ENCODE peak calls at places on chromosomes 12 and 14, in nine cellular contexts. One of them, this sample, is unnamed.

GRCh38 chr12:125133616-125134015 is 68.4 kb downstream of the AACS start:
- DNase-seq in NCI-H2107: no peak
- DNase-seq in NCI-H1694: no peak
- DNase-seq in WTC11: no peak
- DNase-seq in stimulated activated naive CD4-positive, alpha-beta T cell: no peak
- DNase-seq in GF-D8: no peak
- DNase-seq in mesenchymal stem cell: no peak
- DNase-seq in anterior cingulate cortex: no peak
- DNase-seq in HEK293T: no peak
- DNase-seq in this sample: no peak

GRCh38 chr12:62435337-62436163 is 31.1 kb upstream of the MON2 start:
- DNase-seq in stimulated activated naive CD4-positive, alpha-beta T cell: peak
- DNase-seq in HEK293T: peak
- DNase-seq in anterior cingulate cortex: peak
- DNase-seq in NCI-H1694: peak
- DNase-seq in mesenchymal stem cell: peak
- DNase-seq in WTC11: peak
- DNase-seq in GF-D8: peak
- DNase-seq in NCI-H2107: peak
- DNase-seq in this sample: peak

GRCh38 chr14:51302319-51303030 is 62.4 kb downstream of the TMX1 start:
- DNase-seq in GF-D8: no peak
- DNase-seq in NCI-H1694: no peak
- DNase-seq in anterior cingulate cortex: no peak
- DNase-seq in stimulated activated naive CD4-positive, alpha-beta T cell: no peak
- DNase-seq in HEK293T: no peak
- DNase-seq in WTC11: no peak
- DNase-seq in mesenchymal stem cell: peak
- DNase-seq in NCI-H2107: no peak
- DNase-seq in this sample: peak

GRCh38 chr12:120466560-120467315 is 2.8 kb downstream of the SRSF9 start:
- DNase-seq in NCI-H2107: no peak
- DNase-seq in mesenchymal stem cell: peak
- DNase-seq in anterior cingulate cortex: no peak
- DNase-seq in NCI-H1694: peak
- DNase-seq in HEK293T: no peak
- DNase-seq in GF-D8: no peak
- DNase-seq in WTC11: peak
- DNase-seq in stimulated activated naive CD4-positive, alpha-beta T cell: peak
- DNase-seq in this sample: peak

GRCh38 chr12:33438890-33439586 is 581 bp downstream of the SYT10 start:
- DNase-seq in HEK293T: no peak
- DNase-seq in GF-D8: no peak
- DNase-seq in anterior cingulate cortex: no peak
- DNase-seq in NCI-H2107: no peak
- DNase-seq in stimulated activated naive CD4-positive, alpha-beta T cell: no peak
- DNase-seq in mesenchymal stem cell: peak
- DNase-seq in WTC11: peak
- DNase-seq in NCI-H1694: no peak
- DNase-seq in this sample: peak

GRCh38 chr12:89547116-89547515 is 21.3 kb upstream of the POC1B start:
- DNase-seq in WTC11: no peak
- DNase-seq in stimulated activated naive CD4-positive, alpha-beta T cell: no peak
- DNase-seq in HEK293T: no peak
- DNase-seq in anterior cingulate cortex: no peak
- DNase-seq in mesenchymal stem cell: no peak
- DNase-seq in GF-D8: no peak
- DNase-seq in NCI-H2107: no peak
- DNase-seq in NCI-H1694: no peak
- DNase-seq in this sample: no peak

GRCh38 chr12:122501489-122501989 is 807 bp upstream of the ZCCHC8 start:
- DNase-seq in NCI-H2107: no peak
- DNase-seq in NCI-H1694: no peak
- DNase-seq in HEK293T: no peak
- DNase-seq in WTC11: no peak
- DNase-seq in anterior cingulate cortex: no peak
- DNase-seq in mesenchymal stem cell: no peak
- DNase-seq in stimulated activated naive CD4-positive, alpha-beta T cell: no peak
- DNase-seq in GF-D8: peak
- DNase-seq in this sample: no peak

GRCh38 chr12:6612652-6613014 is 5.5 kb upstream of the CHD4 start:
- DNase-seq in GF-D8: no peak
- DNase-seq in WTC11: no peak
- DNase-seq in NCI-H2107: no peak
- DNase-seq in anterior cingulate cortex: no peak
- DNase-seq in stimulated activated naive CD4-positive, alpha-beta T cell: no peak
- DNase-seq in mesenchymal stem cell: no peak
- DNase-seq in HEK293T: no peak
- DNase-seq in NCI-H1694: no peak
- DNase-seq in this sample: no peak

GRCh38 chr12:4562034-4562657 is at the start of gene DYRK4:
- DNase-seq in NCI-H1694: no peak
- DNase-seq in NCI-H2107: peak
- DNase-seq in GF-D8: no peak
- DNase-seq in anterior cingulate cortex: peak
- DNase-seq in WTC11: peak
- DNase-seq in mesenchymal stem cell: peak
- DNase-seq in stimulated activated naive CD4-positive, alpha-beta T cell: no peak
- DNase-seq in HEK293T: peak
- DNase-seq in this sample: peak

GRCh38 chr14:105917933-105918436 is 391.6 kb downstream of the TMEM121 start:
- DNase-seq in GF-D8: no peak
- DNase-seq in NCI-H2107: no peak
- DNase-seq in WTC11: no peak
- DNase-seq in anterior cingulate cortex: no peak
- DNase-seq in NCI-H1694: no peak
- DNase-seq in stimulated activated naive CD4-positive, alpha-beta T cell: no peak
- DNase-seq in mesenchymal stem cell: no peak
- DNase-seq in HEK293T: no peak
- DNase-seq in this sample: no peak

GRCh38 chr12:95146767-95147166 is 70.5 kb downstream of the FGD6 start:
- DNase-seq in NCI-H1694: no peak
- DNase-seq in HEK293T: no peak
- DNase-seq in anterior cingulate cortex: no peak
- DNase-seq in stimulated activated naive CD4-positive, alpha-beta T cell: no peak
- DNase-seq in GF-D8: no peak
- DNase-seq in mesenchymal stem cell: no peak
- DNase-seq in NCI-H2107: no peak
- DNase-seq in WTC11: no peak
- DNase-seq in this sample: no peak

GRCh38 chr12:111792155-111792876 is 25.6 kb downstream of the ALDH2 start:
- DNase-seq in WTC11: no peak
- DNase-seq in NCI-H1694: no peak
- DNase-seq in anterior cingulate cortex: no peak
- DNase-seq in HEK293T: no peak
- DNase-seq in NCI-H2107: no peak
- DNase-seq in mesenchymal stem cell: no peak
- DNase-seq in stimulated activated naive CD4-positive, alpha-beta T cell: no peak
- DNase-seq in GF-D8: no peak
- DNase-seq in this sample: peak

GRCh38 chr14:76203086-76204001 is 51.6 kb downstream of the GPATCH2L start:
- DNase-seq in stimulated activated naive CD4-positive, alpha-beta T cell: no peak
- DNase-seq in GF-D8: no peak
- DNase-seq in WTC11: no peak
- DNase-seq in NCI-H2107: no peak
- DNase-seq in NCI-H1694: no peak
- DNase-seq in HEK293T: no peak
- DNase-seq in mesenchymal stem cell: peak
- DNase-seq in anterior cingulate cortex: no peak
- DNase-seq in this sample: peak

GRCh38 chr12:55713721-55714120 is 2.1 kb upstream of the BLOC1S1 start:
- DNase-seq in HEK293T: no peak
- DNase-seq in GF-D8: no peak
- DNase-seq in stimulated activated naive CD4-positive, alpha-beta T cell: no peak
- DNase-seq in NCI-H1694: no peak
- DNase-seq in WTC11: no peak
- DNase-seq in anterior cingulate cortex: no peak
- DNase-seq in mesenchymal stem cell: no peak
- DNase-seq in NCI-H2107: no peak
- DNase-seq in this sample: peak

This sample was measured in amniotic epithelial cell.